ENCODE peak calls at places on chromosome 1, in nine cellular contexts. V is HCT116; P is WERI-Rb-1; O is fibroblast of lung; X is transverse colon; R is CD4-positive, alpha-beta memory T cell; F is pancreas; C is breast epithelium; A is neuronal stem cell. M is an unnamed sample.

GRCh38 chr1:19073311-19074186 is 117.1 kb upstream of the IFFO2 start:
- DNase-seq in V (no peak), P (no peak), O (no peak), X (no peak), R (no peak), F (no peak), C (peak; percentile 69), A (no peak), M (no peak)

GRCh38 chr1:26278835-26279597 is 870 bp upstream of the SH3BGRL3 start:
- DNase-seq in V (no peak), P (peak; percentile 81), O (peak; percentile 70), X (peak; percentile 62), R (peak; percentile 10), F (peak; percentile 39), C (no peak), A (no peak), M (no peak)

GRCh38 chr1:13725714-13726175 is 25.8 kb downstream of the PRDM2 start:
- DNase-seq in V (peak; percentile 23), P (peak; percentile 54), O (peak; percentile 84), X (peak; percentile 59), R (peak; percentile 60), F (no peak), C (no peak), A (no peak), M (peak; percentile 25)

GRCh38 chr1:24695202-24695974 is 49.9 kb upstream of the CLIC4 start:
- DNase-seq in V (no peak), P (no peak), O (no peak), X (no peak), R (no peak), F (no peak), C (no peak), A (no peak), M (no peak)

GRCh38 chr1:209567788-209568187 is 15.7 kb upstream of the CAMK1G start:
- DNase-seq in V (no peak), P (no peak), O (peak; percentile 90), X (no peak), R (no peak), F (no peak), C (no peak), A (no peak), M (no peak)

GRCh38 chr1:165903672-165904071 is 76.3 kb downstream of the UCK2 start:
- DNase-seq in V (no peak), P (no peak), O (peak; percentile 77), X (peak; percentile 36), R (no peak), F (no peak), C (no peak), A (no peak), M (no peak)

GRCh38 chr1:21397813-21398188 is 42.1 kb upstream of the NBPF3 start:
- DNase-seq in V (no peak), P (no peak), O (peak; percentile 25), X (peak; percentile 13), R (peak; percentile 16), F (no peak), C (no peak), A (peak; percentile 17), M (peak; percentile 21)

GRCh38 chr1:48109390-48110009 is 112.3 kb upstream of the TRABD2B start:
- DNase-seq in V (peak; percentile 24), P (no peak), O (peak; percentile 27), X (no peak), R (peak; percentile 10), F (no peak), C (no peak), A (peak; percentile 51), M (no peak)

GRCh38 chr1:170885551-170885950 is 49.8 kb upstream of the MROH9 start:
- DNase-seq in V (no peak), P (no peak), O (peak; percentile 20), X (no peak), R (no peak), F (no peak), C (no peak), A (no peak), M (no peak)

GRCh38 chr1:207335695-207336363 is 14.4 kb downstream of the CD55 start:
- DNase-seq in V (no peak), P (no peak), O (no peak), X (no peak), R (peak; percentile 40), F (no peak), C (no peak), A (no peak), M (peak; percentile 76)

GRCh38 chr1:154944422-154945159 is 8.1 kb upstream of the PMVK start:
- DNase-seq in V (no peak), P (no peak), O (no peak), X (no peak), R (no peak), F (no peak), C (no peak), A (no peak), M (no peak)

GRCh38 chr1:235108185-235108593 is 20.4 kb downstream of the TOMM20 start:
- DNase-seq in V (no peak), P (no peak), O (no peak), X (no peak), R (no peak), F (no peak), C (no peak), A (no peak), M (no peak)

GRCh38 chr1:29646161-29646775 is 409.9 kb downstream of the PTPRU start:
- DNase-seq in V (no peak), P (no peak), O (no peak), X (no peak), R (no peak), F (no peak), C (peak; percentile 20), A (no peak), M (no peak)

GRCh38 chr1:225754940-225755635 is 22.5 kb upstream of the SRP9 start:
- DNase-seq in V (no peak), P (peak; percentile 55), O (peak; percentile 97), X (peak; percentile 35), R (no peak), F (peak; percentile 51), C (no peak), A (no peak), M (no peak)

GRCh38 chr1:165842363-165843129 is 15.1 kb downstream of the UCK2 start:
- DNase-seq in V (no peak), P (peak; percentile 29), O (peak; percentile 52), X (no peak), R (peak; percentile 11), F (no peak), C (no peak), A (no peak), M (peak; percentile 36)

GRCh38 chr1:19483691-19484090 is 1.6 kb downstream of the CAPZB start:
- DNase-seq in V (no peak), P (no peak), O (no peak), X (no peak), R (no peak), F (no peak), C (no peak), A (no peak), M (no peak)

GRCh38 chr1:66648896-66649597 is 103.2 kb upstream of the DYNLT5 start:
- DNase-seq in V (no peak), P (no peak), O (no peak), X (peak; percentile 8), R (no peak), F (no peak), C (no peak), A (no peak), M (peak; percentile 35)

GRCh38 chr1:31374511-31375196 is 1.8 kb upstream of the FABP3 start:
- DNase-seq in V (no peak), P (no peak), O (peak; percentile 71), X (no peak), R (no peak), F (peak; percentile 55), C (no peak), A (no peak), M (no peak)

GRCh38 chr1:154706851-154707250 is 98.9 kb upstream of the ADAR start:
- DNase-seq in V (no peak), P (no peak), O (no peak), X (no peak), R (no peak), F (no peak), C (no peak), A (no peak), M (no peak)

GRCh38 chr1:185491604-185492003 is 174.6 kb upstream of the IVNS1ABP start:
- DNase-seq in V (no peak), P (no peak), O (no peak), X (no peak), R (no peak), F (no peak), C (no peak), A (no peak), M (no peak)

GRCh38 chr1:185489406-185489805 is 172.4 kb upstream of the IVNS1ABP start:
- DNase-seq in V (no peak), P (no peak), O (no peak), X (no peak), R (no peak), F (no peak), C (no peak), A (no peak), M (no peak)

GRCh38 chr1:185487943-185488342 is 170.9 kb upstream of the IVNS1ABP start:
- DNase-seq in V (no peak), P (no peak), O (no peak), X (no peak), R (no peak), F (no peak), C (no peak), A (no peak), M (no peak)

GRCh38 chr1:185488673-185489311 is 171.7 kb upstream of the IVNS1ABP start:
- DNase-seq in V (no peak), P (no peak), O (no peak), X (peak; percentile 64), R (no peak), F (peak; percentile 13), C (no peak), A (no peak), M (no peak)

GRCh38 chr1:185490924-185491323 is 173.9 kb upstream of the IVNS1ABP start:
- DNase-seq in V (no peak), P (no peak), O (no peak), X (no peak), R (no peak), F (no peak), C (no peak), A (no peak), M (no peak)
- H3K27me3 ChIP-seq in V (no peaks in the 10 kb centered on the region), P (no peaks in the 10 kb centered on the region), O (no peaks in the 10 kb centered on the region), X (no peaks in the 10 kb centered on the region), R (no peaks in the 10 kb centered on the region), F (no peaks in the 10 kb centered on the region), C (no peaks in the 10 kb centered on the region), A (no peaks in the 10 kb centered on the region), M (no peaks in the 10 kb centered on the region)

GRCh38 chr1:6177681-6178380 is 2.3 kb downstream of the CHD5 start:
- DNase-seq in V (no peak), P (no peak), O (no peak), X (no peak), R (no peak), F (no peak), C (no peak), A (no peak), M (no peak)
- H3K27me3 ChIP-seq in V (no peaks in the 10 kb centered on the region), P (no peaks in the 10 kb centered on the region), O (peaks cover 30% of the 10 kb centered on the region), X (peaks cover 61% of the 10 kb centered on the region), R (peaks cover 3% of the 10 kb centered on the region), F (no peaks in the 10 kb centered on the region), C (peaks cover 68% of the 10 kb centered on the region), A (peaks cover 19% of the 10 kb centered on the region), M (peaks cover 5% of the 10 kb centered on the region)

GRCh38 chr1:230427981-230428380 is 1.8 kb upstream of the PGBD5 start:
- DNase-seq in V (no peak), P (no peak), O (no peak), X (no peak), R (no peak), F (no peak), C (no peak), A (no peak), M (no peak)
- H3K27me3 ChIP-seq in V (peaks cover 26% of the 10 kb centered on the region), P (peaks cover 10% of the 10 kb centered on the region), O (peaks cover 16% of the 10 kb centered on the region), X (peaks cover 42% of the 10 kb centered on the region), R (peaks cover 27% of the 10 kb centered on the region), F (no peaks in the 10 kb centered on the region), C (peaks cover 56% of the 10 kb centered on the region), A (peaks cover 10% of the 10 kb centered on the region), M (peaks cover 4% of the 10 kb centered on the region)

GRCh38 chr1:204709021-204709420 is 23.5 kb upstream of the LRRN2 start:
- DNase-seq in V (no peak), P (no peak), O (no peak), X (no peak), R (no peak), F (no peak), C (no peak), A (no peak), M (no peak)
- H3K27me3 ChIP-seq in V (peaks cover 15% of the 10 kb centered on the region), P (no peaks in the 10 kb centered on the region), O (peaks cover 29% of the 10 kb centered on the region), X (peaks cover 9% of the 10 kb centered on the region), R (no peaks in the 10 kb centered on the region), F (no peaks in the 10 kb centered on the region), C (peaks cover 8% of the 10 kb centered on the region), A (no peaks in the 10 kb centered on the region), M (peaks cover 4% of the 10 kb centered on the region)

M was measured in GM06990.